ENCODE peak calls at places on chromosome 22, in nine cellular contexts. J is ELF-1; B is brain microvascular endothelial cell; Z is T-cell; N is stimulated activated CD4-positive, alpha-beta T cell treated with anti-CD3 and anti-CD28 coated beads, Interleukin-4, amount 100 ng/mL, for 48 hours; O is effector memory CD8-positive, alpha-beta T cell; A is RPMI8226; V is psoas muscle; W is sigmoid colon. E is an unnamed sample.

GRCh38 chr22:45284705-45285305 is at the start of gene UPK3A:
- DNase-seq in J (peak; percentile 67), B (no peak), Z (peak; percentile 51), N (peak; percentile 50), O (peak; percentile 36), A (peak; percentile 72), V (peak; percentile 88), W (no peak), E (no peak)

GRCh38 chr22:37601540-37602442 is 6.8 kb upstream of the GGA1 start:
- DNase-seq in J (peak; percentile 89), B (peak; percentile 16), Z (no peak), N (no peak), O (no peak), A (peak; percentile 76), V (no peak), W (no peak), E (no peak)

GRCh38 chr22:44972363-44973083 is 37.3 kb downstream of the PHF21B start:
- DNase-seq in J (no peak), B (no peak), Z (no peak), N (peak; percentile 2), O (no peak), A (peak; percentile 70), V (no peak), W (no peak), E (peak; percentile 50)

GRCh38 chr22:45802074-45802473 is 130.4 kb downstream of the ATXN10 start:
- DNase-seq in J (no peak), B (no peak), Z (no peak), N (no peak), O (no peak), A (no peak), V (no peak), W (no peak), E (no peak)

GRCh38 chr22:44567846-44568493 is 69.9 kb upstream of the RTL6 start:
- DNase-seq in J (peak; percentile 34), B (peak; percentile 13), Z (peak; percentile 9), N (peak; percentile 37), O (peak; percentile 35), A (peak; percentile 81), V (peak; percentile 55), W (peak; percentile 68), E (peak; percentile 21)

GRCh38 chr22:43441751-43442150 is 29.9 kb downstream of the MPPED1 start:
- DNase-seq in J (no peak), B (no peak), Z (no peak), N (no peak), O (no peak), A (no peak), V (peak; percentile 28), W (no peak), E (no peak)

GRCh38 chr22:35648066-35649025 is at the start of gene APOL6:
- DNase-seq in J (peak; percentile 50), B (peak; percentile 56), Z (peak; percentile 48), N (peak; percentile 56), O (peak; percentile 44), A (peak; percentile 83), V (peak; percentile 58), W (peak; percentile 74), E (no peak)

GRCh38 chr22:45575173-45575572 is 72.5 kb downstream of the FBLN1 start:
- DNase-seq in J (no peak), B (no peak), Z (no peak), N (no peak), O (no peak), A (no peak), V (peak; percentile 29), W (no peak), E (no peak)

GRCh38 chr22:19704355-19705015 is 9.8 kb upstream of the SEPTIN5 start:
- DNase-seq in J (no peak), B (no peak), Z (no peak), N (no peak), O (no peak), A (no peak), V (peak; percentile 35), W (peak; percentile 32), E (no peak)

GRCh38 chr22:20205464-20205963 is 54.7 kb upstream of the CCDC188 start:
- DNase-seq in J (no peak), B (no peak), Z (no peak), N (no peak), O (no peak), A (no peak), V (no peak), W (no peak), E (no peak)

GRCh38 chr22:19058713-19059451 is 63.3 kb downstream of the DGCR2 start:
- DNase-seq in J (no peak), B (no peak), Z (no peak), N (no peak), O (no peak), A (no peak), V (no peak), W (peak; percentile 39), E (peak; percentile 7)

GRCh38 chr22:29171721-29172120 is 34.0 kb upstream of the EMID1 start:
- DNase-seq in J (no peak), B (no peak), Z (no peak), N (no peak), O (no peak), A (no peak), V (no peak), W (peak; percentile 62), E (no peak)

GRCh38 chr22:43669190-43669589 is 142.9 kb downstream of the EFCAB6 start:
- DNase-seq in J (no peak), B (no peak), Z (no peak), N (no peak), O (no peak), A (no peak), V (no peak), W (no peak), E (no peak)

GRCh38 chr22:29877620-29878019 is 5.4 kb upstream of the MTMR3 start:
- DNase-seq in J (no peak), B (peak; percentile 73), Z (no peak), N (no peak), O (no peak), A (no peak), V (no peak), W (no peak), E (no peak)

GRCh38 chr22:45212306-45212709 is 28.4 kb downstream of the KIAA0930 start:
- DNase-seq in J (peak; percentile 79), B (peak; percentile 91), Z (no peak), N (no peak), O (no peak), A (no peak), V (peak; percentile 90), W (peak; percentile 94), E (peak; percentile 19)

GRCh38 chr22:36773935-36774334 is 2.0 kb downstream of the IFT27 start:
- DNase-seq in J (no peak), B (peak; percentile 19), Z (no peak), N (no peak), O (no peak), A (peak; percentile 51), V (no peak), W (no peak), E (peak; percentile 41)

GRCh38 chr22:39631857-39632256 is 61.3 kb downstream of the CACNA1I start:
- DNase-seq in J (no peak), B (no peak), Z (no peak), N (no peak), O (no peak), A (no peak), V (no peak), W (no peak), E (no peak)

GRCh38 chr22:50471197-50471847 is 3.5 kb downstream of the SBF1 start:
- DNase-seq in J (no peak), B (no peak), Z (no peak), N (no peak), O (no peak), A (no peak), V (no peak), W (no peak), E (no peak)

GRCh38 chr22:45103756-45104155 is 60.0 kb upstream of the NUP50 start:
- DNase-seq in J (no peak), B (no peak), Z (no peak), N (no peak), O (no peak), A (no peak), V (no peak), W (no peak), E (no peak)

GRCh38 chr22:36900225-36900624 is 13.2 kb upstream of the CSF2RB start:
- DNase-seq in J (no peak), B (no peak), Z (no peak), N (no peak), O (no peak), A (no peak), V (no peak), W (no peak), E (no peak)

GRCh38 chr22:37802310-37803194 is 5.2 kb upstream of the GCAT start:
- DNase-seq in J (peak; percentile 68), B (no peak), Z (no peak), N (no peak), O (no peak), A (peak; percentile 65), V (peak; percentile 78), W (peak; percentile 83), E (peak; percentile 69)

GRCh38 chr22:47564651-47565050 is 802.2 kb downstream of the TBC1D22A start:
- DNase-seq in J (no peak), B (no peak), Z (no peak), N (no peak), O (no peak), A (no peak), V (no peak), W (no peak), E (peak; percentile 89)

GRCh38 chr22:42743501-42743991 is 22.9 kb upstream of the A4GALT start:
- DNase-seq in J (peak; percentile 53), B (peak; percentile 28), Z (no peak), N (no peak), O (no peak), A (no peak), V (peak; percentile 94), W (peak; percentile 95), E (peak; percentile 39)

GRCh38 chr22:22229683-22230420 is 14.7 kb upstream of the VPREB1 start:
- DNase-seq in J (no peak), B (no peak), Z (no peak), N (no peak), O (no peak), A (no peak), V (no peak), W (no peak), E (no peak)

GRCh38 chr22:41229215-41229614 is 11.5 kb downstream of the CHADL start:
- DNase-seq in J (no peak), B (no peak), Z (no peak), N (no peak), O (no peak), A (no peak), V (no peak), W (no peak), E (no peak)

GRCh38 chr22:30160926-30161546 is 80.8 kb downstream of the HORMAD2 start:
- DNase-seq in J (no peak), B (no peak), Z (no peak), N (no peak), O (no peak), A (no peak), V (no peak), W (no peak), E (no peak)

GRCh38 chr22:37175414-37176144 is 12.5 kb downstream of the C1QTNF6 start:
- DNase-seq in J (no peak), B (no peak), Z (no peak), N (no peak), O (no peak), A (no peak), V (peak; percentile 48), W (peak; percentile 62), E (no peak)

GRCh38 chr22:48478529-48479265 is 1349.0 kb downstream of the BRD1 start:
- DNase-seq in J (no peak), B (no peak), Z (no peak), N (no peak), O (no peak), A (no peak), V (no peak), W (no peak), E (no peak)